ENCODE peak calls at places on chromosome 15, in four cellular contexts. I is stimulated activated naive CD8-positive, alpha-beta T cell treated with anti-CD3 and anti-CD28 coated beads, Interleukin-15, Interleukin-2, amounts not matched to agents 100 U/mL and 50 U/mL, for 24 hours; Q is NCI-H510A; E is HCT116. Y is an unnamed sample.

GRCh38 chr15:89783861-89784685 is 7.9 kb downstream of the MESP2 start:
- DNase-seq in I (no peak), Q (no peak), E (no peak), Y (peak)

GRCh38 chr15:62110000-62110851 is 43.4 kb downstream of the C2CD4A start:
- DNase-seq in I (no peak), Q (no peak), E (no peak), Y (peak)

GRCh38 chr15:31278056-31278445 is 48.6 kb upstream of the KLF13 start:
- DNase-seq in I (no peak), Q (no peak), E (no peak), Y (no peak)

GRCh38 chr15:42401544-42402478 is 42.5 kb downstream of the CAPN3 start:
- DNase-seq in I (no peak), Q (no peak), E (peak), Y (no peak)

GRCh38 chr15:71646767-71647478 is 163.4 kb upstream of the NR2E3 start:
- DNase-seq in I (no peak), Q (no peak), E (no peak), Y (no peak)

GRCh38 chr15:22956257-22956979 is 23.8 kb downstream of the CYFIP1 start:
- DNase-seq in I (no peak), Q (no peak), E (no peak), Y (no peak)

GRCh38 chr15:31031471-31032064 is 40.1 kb upstream of the MTMR10 start:
- DNase-seq in I (no peak), Q (no peak), E (no peak), Y (no peak)

GRCh38 chr15:24076090-24076784 is 389.1 kb upstream of the NDN start:
- DNase-seq in I (no peak), Q (no peak), E (no peak), Y (no peak)

GRCh38 chr15:31440754-31441298 is 114.2 kb downstream of the KLF13 start:
- DNase-seq in I (peak), Q (no peak), E (no peak), Y (peak)

GRCh38 chr15:87154771-87155170 is 1075.1 kb downstream of the AGBL1 start:
- DNase-seq in I (no peak), Q (no peak), E (no peak), Y (no peak)

GRCh38 chr15:43775411-43775965 is 1.3 kb downstream of the ELL3 start:
- DNase-seq in I (no peak), Q (peak), E (peak), Y (peak)

GRCh38 chr15:82536409-82537350 is 3.6 kb downstream of the RPS17 start:
- DNase-seq in I (no peak), Q (no peak), E (no peak), Y (no peak)

GRCh38 chr15:98850991-98851776 is 156.4 kb downstream of the PGPEP1L start:
- DNase-seq in I (peak), Q (no peak), E (peak), Y (peak)

GRCh38 chr15:36951747-36952247 is 148.6 kb downstream of the MEIS2 start:
- DNase-seq in I (no peak), Q (no peak), E (no peak), Y (no peak)

GRCh38 chr15:87365221-87365620 is 891.3 kb downstream of the NTRK3 start:
- DNase-seq in I (no peak), Q (no peak), E (no peak), Y (no peak)

GRCh38 chr15:56242576-56243116 is 1.0 kb downstream of the RFX7 start:
- DNase-seq in I (no peak), Q (no peak), E (no peak), Y (no peak)

GRCh38 chr15:92954578-92954977 is 54.5 kb downstream of the CHD2 start:
- DNase-seq in I (no peak), Q (no peak), E (no peak), Y (no peak)

GRCh38 chr15:58038426-58039106 is 26.9 kb downstream of the ALDH1A2 start:
- DNase-seq in I (no peak), Q (peak), E (no peak), Y (peak)

GRCh38 chr15:57462391-57462790 is 86.1 kb downstream of the CGNL1 start:
- DNase-seq in I (no peak), Q (no peak), E (no peak), Y (no peak)

GRCh38 chr15:64096486-64097431 is 977 bp downstream of the SNX1 start:
- DNase-seq in I (no peak), Q (no peak), E (no peak), Y (no peak)

GRCh38 chr15:85496146-85496545 is 115.7 kb downstream of the AKAP13 start:
- DNase-seq in I (no peak), Q (no peak), E (no peak), Y (no peak)

GRCh38 chr15:22944651-22945050 is 35.5 kb downstream of the CYFIP1 start:
- DNase-seq in I (no peak), Q (peak), E (no peak), Y (peak)

GRCh38 chr15:77984446-77984861 is 93.1 kb downstream of the TBC1D2B start:
- DNase-seq in I (no peak), Q (no peak), E (no peak), Y (no peak)

GRCh38 chr15:99050328-99050980 is 42.9 kb upstream of the PGPEP1L start:
- DNase-seq in I (no peak), Q (no peak), E (no peak), Y (no peak)

GRCh38 chr15:34366271-34367043 is 539 bp downstream of the LPCAT4 start:
- DNase-seq in I (peak), Q (peak), E (no peak), Y (peak)